ENCODE peak calls at places on chromosomes 4 and X, in ten cellular contexts. M, G, A, Y, Z, Q, B, E, C and S are unnamed samples.

GRCh38 chrX:101037231-101037630 is 14.7 kb downstream of the TRMT2B start:
- DNase-seq in A (no peak), Y (no peak), G (no peak), C (no peak), Q (no peak), B (no peak), M (no peak), Z (no peak), E (no peak), S (no peak)

GRCh38 chr4:161419822-161420221 is 744.0 kb downstream of the FSTL5 start:
- DNase-seq in Z (no peak), Q (peak; percentile 25), B (no peak), G (no peak), E (no peak), Y (no peak), C (no peak), A (no peak), M (no peak), S (no peak)

GRCh38 chr4:39255266-39255665 is 72.9 kb downstream of the WDR19 start:
- DNase-seq in A (no peak), Z (no peak), E (no peak), B (no peak), Y (no peak), G (no peak), C (no peak), Q (peak; percentile 59), M (no peak), S (no peak)

GRCh38 chr4:88356771-88357170 is 21.9 kb upstream of the HERC6 start:
- DNase-seq in C (no peak), E (no peak), G (no peak), Z (no peak), A (no peak), Q (peak; percentile 9), Y (no peak), M (no peak), B (no peak), S (no peak)

GRCh38 chrX:45850197-45850774 is 649.6 kb upstream of the DIPK2B start:
- DNase-seq in M (peak; percentile 9), Z (no peak), A (no peak), Q (peak; percentile 23), G (no peak), B (no peak), E (no peak), C (no peak), Y (no peak), S (no peak)

GRCh38 chr4:83217721-83218522 is 66.7 kb downstream of the COQ2 start:
- DNase-seq in B (no peak), Q (peak; percentile 28), M (no peak), E (no peak), Y (no peak), Z (no peak), A (no peak), G (no peak), C (peak; percentile 29), S (no peak)

GRCh38 chr4:37760840-37761239 is 65.6 kb upstream of the PGM2 start:
- DNase-seq in G (no peak), B (no peak), E (no peak), Q (peak; percentile 70), Z (no peak), C (no peak), A (no peak), Y (no peak), M (no peak), S (peak; percentile 21)

GRCh38 chr4:80069837-80070788 is 2.9 kb downstream of the ANTXR2 start:
- DNase-seq in E (no peak), Q (peak; percentile 35), A (no peak), B (no peak), M (no peak), Z (no peak), G (no peak), C (no peak), Y (no peak), S (no peak)

GRCh38 chr4:40550900-40551546 is 78.6 kb downstream of the RBM47 start:
- DNase-seq in C (no peak), B (no peak), G (no peak), A (no peak), Q (peak; percentile 72), Z (no peak), E (no peak), Y (no peak), M (no peak), S (no peak)

GRCh38 chr4:7195546-7196282 is 3.4 kb downstream of the SORCS2 start:
- DNase-seq in C (no peak), E (no peak), G (no peak), Y (no peak), B (no peak), Z (no peak), A (no peak), M (no peak), Q (peak; percentile 76), S (no peak)

GRCh38 chr4:65983062-65983461 is 312.8 kb upstream of the EPHA5 start:
- DNase-seq in Z (no peak), A (no peak), Y (no peak), M (no peak), E (no peak), C (no peak), B (no peak), Q (peak; percentile 77), G (no peak), S (no peak)

GRCh38 chr4:141684785-141685184 is 48.4 kb downstream of the IL15 start:
- DNase-seq in A (no peak), C (no peak), M (no peak), Q (no peak), Z (no peak), B (no peak), G (no peak), Y (no peak), E (no peak), S (no peak)

GRCh38 chrX:100478714-100479113 is 68.6 kb upstream of the PCDH19 start:
- DNase-seq in M (no peak), E (no peak), Z (no peak), B (no peak), Q (no peak), G (no peak), C (no peak), A (no peak), Y (no peak), S (no peak)

GRCh38 chrX:81174286-81174685 is 27.4 kb downstream of the HMGN5 start:
- DNase-seq in Z (no peak), G (no peak), Y (no peak), A (no peak), B (no peak), C (no peak), Q (peak; percentile 48), E (no peak), M (no peak), S (no peak)

GRCh38 chrX:131841496-131842410 is 181.3 kb upstream of the STK26 start:
- DNase-seq in B (peak; percentile 10), A (no peak), G (no peak), C (no peak), M (no peak), Z (no peak), E (no peak), Q (peak; percentile 63), Y (no peak), S (peak; percentile 40)

GRCh38 chr4:152063301-152064235 is 302.8 kb upstream of the GATB start:
- DNase-seq in A (no peak), B (no peak), Z (peak; percentile 69), G (no peak), Y (no peak), Q (no peak), C (peak; percentile 16), M (no peak), E (no peak), S (peak; percentile 53)

GRCh38 chr4:8192748-8193738 is 6.0 kb upstream of the SH3TC1 start:
- DNase-seq in B (no peak), Q (peak; percentile 88), E (no peak), G (no peak), A (no peak), M (no peak), C (no peak), Y (no peak), Z (peak; percentile 79), S (no peak)